ENCODE peak calls at places on chromosomes 2 and 18, in seven cellular contexts. One of them, this sample, is unnamed.

GRCh38 chr2:134988994-134989605 is 58.1 kb downstream of the MAP3K19 start:
- DNase-seq in fibroblast of mammary gland: peak
- DNase-seq in CD8-positive, alpha-beta T cell: no peak
- DNase-seq in cardiac fibroblast: peak
- DNase-seq in PC-3: peak
- DNase-seq in cardiac muscle cell: peak
- DNase-seq in heart left ventricle: no peak
- DNase-seq in this sample: no peak

GRCh38 chr18:55415258-55415871 is 172.6 kb downstream of the TCF4 start:
- DNase-seq in fibroblast of mammary gland: peak
- DNase-seq in CD8-positive, alpha-beta T cell: peak
- DNase-seq in cardiac fibroblast: peak
- DNase-seq in PC-3: peak
- DNase-seq in cardiac muscle cell: peak
- DNase-seq in heart left ventricle: peak
- DNase-seq in this sample: peak

GRCh38 chr2:189580267-189580661 is 322 bp downstream of the SLC40A1 start:
- DNase-seq in fibroblast of mammary gland: peak
- DNase-seq in CD8-positive, alpha-beta T cell: no peak
- DNase-seq in cardiac fibroblast: no peak
- DNase-seq in PC-3: no peak
- DNase-seq in cardiac muscle cell: peak
- DNase-seq in heart left ventricle: peak
- DNase-seq in this sample: peak

GRCh38 chr2:116988303-116988702 is 826.2 kb upstream of the DDX18 start:
- DNase-seq in fibroblast of mammary gland: no peak
- DNase-seq in CD8-positive, alpha-beta T cell: no peak
- DNase-seq in cardiac fibroblast: peak
- DNase-seq in PC-3: peak
- DNase-seq in cardiac muscle cell: no peak
- DNase-seq in heart left ventricle: no peak
- DNase-seq in this sample: no peak

GRCh38 chr2:226057365-226057764 is 657.9 kb downstream of the NYAP2 start:
- DNase-seq in fibroblast of mammary gland: no peak
- DNase-seq in CD8-positive, alpha-beta T cell: no peak
- DNase-seq in cardiac fibroblast: no peak
- DNase-seq in PC-3: no peak
- DNase-seq in cardiac muscle cell: no peak
- DNase-seq in heart left ventricle: no peak
- DNase-seq in this sample: no peak

GRCh38 chr2:212845941-212846340 is 305.5 kb downstream of the IKZF2 start:
- DNase-seq in fibroblast of mammary gland: peak
- DNase-seq in CD8-positive, alpha-beta T cell: no peak
- DNase-seq in cardiac fibroblast: peak
- DNase-seq in PC-3: peak
- DNase-seq in cardiac muscle cell: no peak
- DNase-seq in heart left ventricle: no peak
- DNase-seq in this sample: no peak

GRCh38 chr2:216286616-216287231 is 85.6 kb downstream of the MARCHF4 start:
- DNase-seq in fibroblast of mammary gland: peak
- DNase-seq in CD8-positive, alpha-beta T cell: no peak
- DNase-seq in cardiac fibroblast: peak
- DNase-seq in PC-3: no peak
- DNase-seq in cardiac muscle cell: peak
- DNase-seq in heart left ventricle: no peak
- DNase-seq in this sample: no peak

GRCh38 chr2:202881570-202881969 is 10.0 kb upstream of the ICA1L start:
- DNase-seq in fibroblast of mammary gland: no peak
- DNase-seq in CD8-positive, alpha-beta T cell: no peak
- DNase-seq in cardiac fibroblast: no peak
- DNase-seq in PC-3: no peak
- DNase-seq in cardiac muscle cell: no peak
- DNase-seq in heart left ventricle: no peak
- DNase-seq in this sample: no peak

GRCh38 chr18:45103319-45104070 is 422.8 kb downstream of the SETBP1 start:
- DNase-seq in fibroblast of mammary gland: no peak
- DNase-seq in CD8-positive, alpha-beta T cell: no peak
- DNase-seq in cardiac fibroblast: no peak
- DNase-seq in PC-3: no peak
- DNase-seq in cardiac muscle cell: no peak
- DNase-seq in heart left ventricle: no peak
- DNase-seq in this sample: no peak

GRCh38 chr2:23632386-23632785 is 247.4 kb downstream of the KLHL29 start:
- DNase-seq in fibroblast of mammary gland: no peak
- DNase-seq in CD8-positive, alpha-beta T cell: no peak
- DNase-seq in cardiac fibroblast: no peak
- DNase-seq in PC-3: no peak
- DNase-seq in cardiac muscle cell: no peak
- DNase-seq in heart left ventricle: no peak
- DNase-seq in this sample: no peak

GRCh38 chr2:9423922-9424272 is 443 bp downstream of the CPSF3 start:
- DNase-seq in fibroblast of mammary gland: peak
- DNase-seq in CD8-positive, alpha-beta T cell: no peak
- DNase-seq in cardiac fibroblast: peak
- DNase-seq in PC-3: peak
- DNase-seq in cardiac muscle cell: peak
- DNase-seq in heart left ventricle: no peak
- DNase-seq in this sample: no peak

GRCh38 chr2:152097291-152098032 is 1.4 kb downstream of the CACNB4 start:
- DNase-seq in fibroblast of mammary gland: peak
- DNase-seq in CD8-positive, alpha-beta T cell: no peak
- DNase-seq in cardiac fibroblast: peak
- DNase-seq in PC-3: peak
- DNase-seq in cardiac muscle cell: peak
- DNase-seq in heart left ventricle: no peak
- DNase-seq in this sample: no peak

GRCh38 chr2:101745711-101746694 is 48.5 kb downstream of the MAP4K4 start:
- DNase-seq in fibroblast of mammary gland: peak
- DNase-seq in CD8-positive, alpha-beta T cell: no peak
- DNase-seq in cardiac fibroblast: peak
- DNase-seq in PC-3: peak
- DNase-seq in cardiac muscle cell: peak
- DNase-seq in heart left ventricle: no peak
- DNase-seq in this sample: no peak

GRCh38 chr18:3885209-3885792 is 435.3 kb downstream of the TGIF1 start:
- DNase-seq in fibroblast of mammary gland: no peak
- DNase-seq in CD8-positive, alpha-beta T cell: no peak
- DNase-seq in cardiac fibroblast: no peak
- DNase-seq in PC-3: peak
- DNase-seq in cardiac muscle cell: no peak
- DNase-seq in heart left ventricle: no peak
- DNase-seq in this sample: no peak

GRCh38 chr2:24825883-24826800 is 32.9 kb downstream of the CENPO start:
- DNase-seq in fibroblast of mammary gland: no peak
- DNase-seq in CD8-positive, alpha-beta T cell: no peak
- DNase-seq in cardiac fibroblast: peak
- DNase-seq in PC-3: peak
- DNase-seq in cardiac muscle cell: peak
- DNase-seq in heart left ventricle: no peak
- DNase-seq in this sample: no peak

GRCh38 chr2:74454654-74455511 is at the start of gene INO80B:
- DNase-seq in fibroblast of mammary gland: peak
- DNase-seq in CD8-positive, alpha-beta T cell: peak
- DNase-seq in cardiac fibroblast: peak
- DNase-seq in PC-3: peak
- DNase-seq in cardiac muscle cell: peak
- DNase-seq in heart left ventricle: peak
- DNase-seq in this sample: peak

GRCh38 chr2:211035548-211036185 is 479.3 kb downstream of the CPS1 start:
- DNase-seq in fibroblast of mammary gland: peak
- DNase-seq in CD8-positive, alpha-beta T cell: no peak
- DNase-seq in cardiac fibroblast: peak
- DNase-seq in PC-3: peak
- DNase-seq in cardiac muscle cell: peak
- DNase-seq in heart left ventricle: no peak
- DNase-seq in this sample: peak

GRCh38 chr2:231522418-231523180 is 7.6 kb downstream of the NMUR1 start:
- DNase-seq in fibroblast of mammary gland: peak
- DNase-seq in CD8-positive, alpha-beta T cell: no peak
- DNase-seq in cardiac fibroblast: peak
- DNase-seq in PC-3: no peak
- DNase-seq in cardiac muscle cell: peak
- DNase-seq in heart left ventricle: no peak
- DNase-seq in this sample: no peak

GRCh38 chr2:36381965-36382364 is 26.4 kb downstream of the CRIM1 start:
- DNase-seq in fibroblast of mammary gland: no peak
- DNase-seq in CD8-positive, alpha-beta T cell: no peak
- DNase-seq in cardiac fibroblast: no peak
- DNase-seq in PC-3: no peak
- DNase-seq in cardiac muscle cell: no peak
- DNase-seq in heart left ventricle: no peak
- DNase-seq in this sample: no peak

GRCh38 chr2:100998235-100998573 is 3.9 kb upstream of the RPL31 start:
- DNase-seq in fibroblast of mammary gland: peak
- DNase-seq in CD8-positive, alpha-beta T cell: no peak
- DNase-seq in cardiac fibroblast: no peak
- DNase-seq in PC-3: no peak
- DNase-seq in cardiac muscle cell: no peak
- DNase-seq in heart left ventricle: no peak
- DNase-seq in this sample: no peak

GRCh38 chr18:11366410-11366809 is 217.0 kb upstream of the PIEZO2 start:
- DNase-seq in fibroblast of mammary gland: peak
- DNase-seq in CD8-positive, alpha-beta T cell: no peak
- DNase-seq in cardiac fibroblast: peak
- DNase-seq in PC-3: no peak
- DNase-seq in cardiac muscle cell: no peak
- DNase-seq in heart left ventricle: peak
- DNase-seq in this sample: no peak

GRCh38 chr18:58146099-58146498 is 102.1 kb downstream of the NEDD4L start:
- DNase-seq in fibroblast of mammary gland: no peak
- DNase-seq in CD8-positive, alpha-beta T cell: no peak
- DNase-seq in cardiac fibroblast: no peak
- DNase-seq in PC-3: no peak
- DNase-seq in cardiac muscle cell: no peak
- DNase-seq in heart left ventricle: no peak
- DNase-seq in this sample: no peak

GRCh38 chr18:58152216-58152615 is 108.2 kb downstream of the NEDD4L start:
- DNase-seq in fibroblast of mammary gland: no peak
- DNase-seq in CD8-positive, alpha-beta T cell: no peak
- DNase-seq in cardiac fibroblast: no peak
- DNase-seq in PC-3: no peak
- DNase-seq in cardiac muscle cell: no peak
- DNase-seq in heart left ventricle: no peak
- DNase-seq in this sample: no peak

GRCh38 chr18:58152891-58153290 is 108.9 kb downstream of the NEDD4L start:
- DNase-seq in fibroblast of mammary gland: no peak
- DNase-seq in CD8-positive, alpha-beta T cell: no peak
- DNase-seq in cardiac fibroblast: no peak
- DNase-seq in PC-3: no peak
- DNase-seq in cardiac muscle cell: no peak
- DNase-seq in heart left ventricle: no peak
- DNase-seq in this sample: no peak

GRCh38 chr18:58150772-58151171 is 106.7 kb downstream of the NEDD4L start:
- DNase-seq in fibroblast of mammary gland: no peak
- DNase-seq in CD8-positive, alpha-beta T cell: no peak
- DNase-seq in cardiac fibroblast: no peak
- DNase-seq in PC-3: no peak
- DNase-seq in cardiac muscle cell: no peak
- DNase-seq in heart left ventricle: no peak
- DNase-seq in this sample: no peak

GRCh38 chr18:58148954-58149471 is 105.0 kb downstream of the NEDD4L start:
- DNase-seq in fibroblast of mammary gland: no peak
- DNase-seq in CD8-positive, alpha-beta T cell: no peak
- DNase-seq in cardiac fibroblast: no peak
- DNase-seq in PC-3: peak
- DNase-seq in cardiac muscle cell: no peak
- DNase-seq in heart left ventricle: no peak
- DNase-seq in this sample: no peak
- TF ChIP-seq CTCF in fibroblast of mammary gland: no peak
- TF ChIP-seq CTCF in CD8-positive, alpha-beta T cell: no peak
- TF ChIP-seq CTCF in cardiac fibroblast: no peak
- TF ChIP-seq CTCF in PC-3: no peak
- TF ChIP-seq CTCF in cardiac muscle cell: no peak
- TF ChIP-seq CTCF in heart left ventricle: no peak
- TF ChIP-seq CTCF in this sample: no peak

GRCh38 chr2:20225294-20226151 is 593 bp upstream of the SDC1 start:
- DNase-seq in fibroblast of mammary gland: peak
- DNase-seq in CD8-positive, alpha-beta T cell: no peak
- DNase-seq in cardiac fibroblast: peak
- DNase-seq in PC-3: peak
- DNase-seq in cardiac muscle cell: peak
- DNase-seq in heart left ventricle: peak
- DNase-seq in this sample: no peak
- TF ChIP-seq CTCF in fibroblast of mammary gland: peak
- TF ChIP-seq CTCF in CD8-positive, alpha-beta T cell: no peak
- TF ChIP-seq CTCF in cardiac fibroblast: peak
- TF ChIP-seq CTCF in PC-3: peak
- TF ChIP-seq CTCF in cardiac muscle cell: peak
- TF ChIP-seq CTCF in heart left ventricle: peak
- TF ChIP-seq CTCF in this sample: peak

GRCh38 chr2:143175435-143175834 is 46.2 kb downstream of the ARHGAP15 start:
- DNase-seq in fibroblast of mammary gland: no peak
- DNase-seq in CD8-positive, alpha-beta T cell: no peak
- DNase-seq in cardiac fibroblast: no peak
- DNase-seq in PC-3: no peak
- DNase-seq in cardiac muscle cell: no peak
- DNase-seq in heart left ventricle: no peak
- DNase-seq in this sample: no peak

GRCh38 chr2:143176606-143177005 is 47.4 kb downstream of the ARHGAP15 start:
- DNase-seq in fibroblast of mammary gland: no peak
- DNase-seq in CD8-positive, alpha-beta T cell: no peak
- DNase-seq in cardiac fibroblast: no peak
- DNase-seq in PC-3: no peak
- DNase-seq in cardiac muscle cell: peak
- DNase-seq in heart left ventricle: no peak
- DNase-seq in this sample: no peak

GRCh38 chr2:143177081-143177786 is 48.0 kb downstream of the ARHGAP15 start:
- DNase-seq in fibroblast of mammary gland: no peak
- DNase-seq in CD8-positive, alpha-beta T cell: no peak
- DNase-seq in cardiac fibroblast: peak
- DNase-seq in PC-3: no peak
- DNase-seq in cardiac muscle cell: peak
- DNase-seq in heart left ventricle: no peak
- DNase-seq in this sample: no peak

GRCh38 chr2:143169105-143169504 is 39.9 kb downstream of the ARHGAP15 start:
- DNase-seq in fibroblast of mammary gland: no peak
- DNase-seq in CD8-positive, alpha-beta T cell: no peak
- DNase-seq in cardiac fibroblast: no peak
- DNase-seq in PC-3: no peak
- DNase-seq in cardiac muscle cell: no peak
- DNase-seq in heart left ventricle: no peak
- DNase-seq in this sample: no peak

GRCh38 chr2:143171817-143172216 is 42.6 kb downstream of the ARHGAP15 start:
- DNase-seq in fibroblast of mammary gland: peak
- DNase-seq in CD8-positive, alpha-beta T cell: no peak
- DNase-seq in cardiac fibroblast: peak
- DNase-seq in PC-3: peak
- DNase-seq in cardiac muscle cell: peak
- DNase-seq in heart left ventricle: no peak
- DNase-seq in this sample: no peak
- TF ChIP-seq CTCF in fibroblast of mammary gland: peak
- TF ChIP-seq CTCF in CD8-positive, alpha-beta T cell: no peak
- TF ChIP-seq CTCF in cardiac fibroblast: peak
- TF ChIP-seq CTCF in PC-3: peak
- TF ChIP-seq CTCF in cardiac muscle cell: peak
- TF ChIP-seq CTCF in heart left ventricle: peak
- TF ChIP-seq CTCF in this sample: peak

DNA sequence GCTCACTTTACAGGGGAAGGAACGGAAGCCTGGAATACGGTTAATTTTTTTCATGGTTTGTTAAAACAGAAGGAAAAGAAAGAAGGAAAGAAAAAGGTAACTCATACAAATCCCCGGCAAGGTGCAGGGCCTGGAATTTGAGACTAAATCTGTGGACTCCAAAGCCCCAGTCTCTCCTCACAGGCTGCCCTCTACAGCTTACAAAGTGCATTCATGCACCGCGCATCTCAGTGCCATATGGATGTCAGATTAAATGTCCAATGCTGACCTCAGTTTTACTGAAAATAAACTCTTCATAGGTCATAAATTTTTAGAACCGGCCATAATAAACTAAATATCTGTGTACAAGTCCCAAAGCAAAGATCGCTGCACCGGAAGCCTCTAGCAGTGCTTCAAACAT is 17.8 kb downstream of the ST6GAL2 start:
- DNase-seq in fibroblast of mammary gland: no peak
- DNase-seq in CD8-positive, alpha-beta T cell: no peak
- DNase-seq in cardiac fibroblast: no peak
- DNase-seq in PC-3: no peak
- DNase-seq in cardiac muscle cell: no peak
- DNase-seq in heart left ventricle: no peak
- DNase-seq in this sample: peak
- TF ChIP-seq CTCF in fibroblast of mammary gland: peak
- TF ChIP-seq CTCF in CD8-positive, alpha-beta T cell: no peak
- TF ChIP-seq CTCF in cardiac fibroblast: no peak
- TF ChIP-seq CTCF in PC-3: peak
- TF ChIP-seq CTCF in cardiac muscle cell: no peak
- TF ChIP-seq CTCF in heart left ventricle: peak
- TF ChIP-seq CTCF in this sample: peak

This sample was measured in nephron progenitor cell.